ENCODE peak calls at places on chromosomes 12 and 14, in eight cellular contexts. One of them, this sample, is unnamed. For H3K36me3, the result is how much of the 10 kb centered on the place peaks cover.

GRCh38 chr14:68042002-68042401 is 222.4 kb downstream of the RAD51B start:
- DNase-seq in kidney epithelial cell: no peak
- DNase-seq in stomach: no peak
- DNase-seq in gastrocnemius medialis: no peak
- DNase-seq in heart right ventricle: no peak
- DNase-seq in body of pancreas: no peak
- DNase-seq in cardiac muscle cell: no peak
- DNase-seq in spleen: no peak
- DNase-seq in this sample: no peak

GRCh38 chr14:35750202-35750904 is 58.7 kb downstream of the RALGAPA1 start:
- DNase-seq in cardiac muscle cell: no peak
- DNase-seq in gastrocnemius medialis: no peak
- DNase-seq in stomach: no peak
- DNase-seq in spleen: no peak
- DNase-seq in body of pancreas: no peak
- DNase-seq in kidney epithelial cell: no peak
- DNase-seq in heart right ventricle: no peak
- DNase-seq in this sample: peak

GRCh38 chr12:93380480-93381121 is 2.9 kb downstream of the NUDT4 start:
- DNase-seq in body of pancreas: no peak
- DNase-seq in cardiac muscle cell: no peak
- DNase-seq in heart right ventricle: no peak
- DNase-seq in stomach: no peak
- DNase-seq in gastrocnemius medialis: no peak
- DNase-seq in spleen: no peak
- DNase-seq in kidney epithelial cell: no peak
- DNase-seq in this sample: peak

GRCh38 chr12:51531284-51531981 is 59.6 kb upstream of the SCN8A start:
- DNase-seq in heart right ventricle: no peak
- DNase-seq in spleen: no peak
- DNase-seq in gastrocnemius medialis: no peak
- DNase-seq in cardiac muscle cell: no peak
- DNase-seq in kidney epithelial cell: no peak
- DNase-seq in stomach: no peak
- DNase-seq in body of pancreas: no peak
- DNase-seq in this sample: no peak

GRCh38 chr14:76917759-76918175 is 91.6 kb downstream of the LRRC74A start:
- DNase-seq in kidney epithelial cell: no peak
- DNase-seq in cardiac muscle cell: no peak
- DNase-seq in body of pancreas: peak
- DNase-seq in heart right ventricle: peak
- DNase-seq in spleen: no peak
- DNase-seq in stomach: peak
- DNase-seq in gastrocnemius medialis: peak
- DNase-seq in this sample: no peak

GRCh38 chr12:57320639-57321038 is 69.7 kb upstream of the STAC3 start:
- DNase-seq in body of pancreas: no peak
- DNase-seq in kidney epithelial cell: no peak
- DNase-seq in stomach: no peak
- DNase-seq in gastrocnemius medialis: no peak
- DNase-seq in heart right ventricle: no peak
- DNase-seq in spleen: no peak
- DNase-seq in cardiac muscle cell: no peak
- DNase-seq in this sample: no peak

GRCh38 chr14:97027256-97027999 is 230.2 kb downstream of the VRK1 start:
- DNase-seq in heart right ventricle: no peak
- DNase-seq in kidney epithelial cell: no peak
- DNase-seq in cardiac muscle cell: no peak
- DNase-seq in body of pancreas: no peak
- DNase-seq in gastrocnemius medialis: no peak
- DNase-seq in spleen: no peak
- DNase-seq in stomach: no peak
- DNase-seq in this sample: no peak

GRCh38 chr12:49364989-49365388 is 2.3 kb upstream of the SPATS2 start:
- DNase-seq in heart right ventricle: no peak
- DNase-seq in body of pancreas: no peak
- DNase-seq in kidney epithelial cell: no peak
- DNase-seq in gastrocnemius medialis: no peak
- DNase-seq in spleen: no peak
- DNase-seq in cardiac muscle cell: no peak
- DNase-seq in stomach: no peak
- DNase-seq in this sample: peak

GRCh38 chr14:44820230-44820964 is 141.3 kb downstream of the KLHL28 start:
- DNase-seq in gastrocnemius medialis: no peak
- DNase-seq in body of pancreas: no peak
- DNase-seq in stomach: no peak
- DNase-seq in kidney epithelial cell: no peak
- DNase-seq in heart right ventricle: no peak
- DNase-seq in cardiac muscle cell: peak
- DNase-seq in spleen: no peak
- DNase-seq in this sample: no peak

GRCh38 chr12:121260091-121260490 is 36.4 kb downstream of the CAMKK2 start:
- DNase-seq in heart right ventricle: no peak
- DNase-seq in gastrocnemius medialis: no peak
- DNase-seq in cardiac muscle cell: no peak
- DNase-seq in kidney epithelial cell: no peak
- DNase-seq in body of pancreas: no peak
- DNase-seq in stomach: no peak
- DNase-seq in spleen: no peak
- DNase-seq in this sample: no peak

GRCh38 chr12:108310489-108310888 is 28.6 kb downstream of the CMKLR1 start:
- DNase-seq in body of pancreas: no peak
- DNase-seq in cardiac muscle cell: no peak
- DNase-seq in gastrocnemius medialis: no peak
- DNase-seq in stomach: no peak
- DNase-seq in spleen: no peak
- DNase-seq in kidney epithelial cell: no peak
- DNase-seq in heart right ventricle: no peak
- DNase-seq in this sample: no peak

GRCh38 chr12:120148011-120148410 is 31.5 kb upstream of the RAB35 start:
- DNase-seq in stomach: no peak
- DNase-seq in spleen: no peak
- DNase-seq in body of pancreas: no peak
- DNase-seq in kidney epithelial cell: no peak
- DNase-seq in heart right ventricle: no peak
- DNase-seq in gastrocnemius medialis: no peak
- DNase-seq in cardiac muscle cell: no peak
- DNase-seq in this sample: no peak
- H3K36me3 ChIP-seq in stomach: half or more
- H3K36me3 ChIP-seq in spleen: half or more
- H3K36me3 ChIP-seq in body of pancreas: under half
- H3K36me3 ChIP-seq in kidney epithelial cell: under half
- H3K36me3 ChIP-seq in heart right ventricle: half or more
- H3K36me3 ChIP-seq in gastrocnemius medialis: half or more
- H3K36me3 ChIP-seq in cardiac muscle cell: half or more
- H3K36me3 ChIP-seq in this sample: under half

GRCh38 chr14:22976620-22977433 is 5.5 kb downstream of the AJUBA start:
- DNase-seq in body of pancreas: peak
- DNase-seq in stomach: peak
- DNase-seq in cardiac muscle cell: peak
- DNase-seq in gastrocnemius medialis: no peak
- DNase-seq in kidney epithelial cell: no peak
- DNase-seq in heart right ventricle: no peak
- DNase-seq in spleen: no peak
- DNase-seq in this sample: peak
- H3K36me3 ChIP-seq in body of pancreas: under half
- H3K36me3 ChIP-seq in stomach: under half
- H3K36me3 ChIP-seq in cardiac muscle cell: under half
- H3K36me3 ChIP-seq in gastrocnemius medialis: under half
- H3K36me3 ChIP-seq in kidney epithelial cell: under half
- H3K36me3 ChIP-seq in heart right ventricle: under half
- H3K36me3 ChIP-seq in spleen: under half
- H3K36me3 ChIP-seq in this sample: under half

GRCh38 chr14:100840286-100840685 is 14.4 kb downstream of the MEG3 start:
- DNase-seq in spleen: peak
- DNase-seq in cardiac muscle cell: no peak
- DNase-seq in kidney epithelial cell: no peak
- DNase-seq in gastrocnemius medialis: no peak
- DNase-seq in stomach: no peak
- DNase-seq in heart right ventricle: no peak
- DNase-seq in body of pancreas: no peak
- DNase-seq in this sample: no peak

GRCh38 chr14:100839573-100840175 is 13.8 kb downstream of the MEG3 start:
- DNase-seq in spleen: peak
- DNase-seq in body of pancreas: no peak
- DNase-seq in stomach: no peak
- DNase-seq in cardiac muscle cell: peak
- DNase-seq in gastrocnemius medialis: no peak
- DNase-seq in heart right ventricle: no peak
- DNase-seq in kidney epithelial cell: no peak
- DNase-seq in this sample: no peak

GRCh38 chr14:100837812-100838170 is 11.9 kb downstream of the MEG3 start:
- DNase-seq in kidney epithelial cell: no peak
- DNase-seq in cardiac muscle cell: no peak
- DNase-seq in gastrocnemius medialis: no peak
- DNase-seq in stomach: no peak
- DNase-seq in body of pancreas: no peak
- DNase-seq in heart right ventricle: no peak
- DNase-seq in spleen: peak
- DNase-seq in this sample: no peak

GRCh38 chr14:100836961-100837811 is 11.3 kb downstream of the MEG3 start:
- DNase-seq in stomach: no peak
- DNase-seq in gastrocnemius medialis: no peak
- DNase-seq in spleen: peak
- DNase-seq in body of pancreas: no peak
- DNase-seq in cardiac muscle cell: no peak
- DNase-seq in heart right ventricle: no peak
- DNase-seq in kidney epithelial cell: no peak
- DNase-seq in this sample: no peak

GRCh38 chr14:100838493-100839440 is 12.8 kb downstream of the MEG3 start:
- DNase-seq in gastrocnemius medialis: no peak
- DNase-seq in body of pancreas: no peak
- DNase-seq in stomach: no peak
- DNase-seq in heart right ventricle: no peak
- DNase-seq in spleen: peak
- DNase-seq in kidney epithelial cell: no peak
- DNase-seq in cardiac muscle cell: peak
- DNase-seq in this sample: no peak
- H3K36me3 ChIP-seq in gastrocnemius medialis: under half
- H3K36me3 ChIP-seq in body of pancreas: under half
- H3K36me3 ChIP-seq in stomach: under half
- H3K36me3 ChIP-seq in heart right ventricle: under half
- H3K36me3 ChIP-seq in spleen: under half
- H3K36me3 ChIP-seq in kidney epithelial cell: under half
- H3K36me3 ChIP-seq in cardiac muscle cell: under half
- H3K36me3 ChIP-seq in this sample: under half

GRCh38 chr14:61750708-61751474 is 11.3 kb upstream of the SNAPC1 start:
- DNase-seq in body of pancreas: peak
- DNase-seq in gastrocnemius medialis: peak
- DNase-seq in spleen: peak
- DNase-seq in cardiac muscle cell: peak
- DNase-seq in stomach: peak
- DNase-seq in kidney epithelial cell: peak
- DNase-seq in heart right ventricle: peak
- DNase-seq in this sample: peak
- H3K36me3 ChIP-seq in body of pancreas: under half
- H3K36me3 ChIP-seq in gastrocnemius medialis: under half
- H3K36me3 ChIP-seq in spleen: under half
- H3K36me3 ChIP-seq in cardiac muscle cell: under half
- H3K36me3 ChIP-seq in stomach: under half
- H3K36me3 ChIP-seq in kidney epithelial cell: under half
- H3K36me3 ChIP-seq in heart right ventricle: under half
- H3K36me3 ChIP-seq in this sample: under half

DNA sequence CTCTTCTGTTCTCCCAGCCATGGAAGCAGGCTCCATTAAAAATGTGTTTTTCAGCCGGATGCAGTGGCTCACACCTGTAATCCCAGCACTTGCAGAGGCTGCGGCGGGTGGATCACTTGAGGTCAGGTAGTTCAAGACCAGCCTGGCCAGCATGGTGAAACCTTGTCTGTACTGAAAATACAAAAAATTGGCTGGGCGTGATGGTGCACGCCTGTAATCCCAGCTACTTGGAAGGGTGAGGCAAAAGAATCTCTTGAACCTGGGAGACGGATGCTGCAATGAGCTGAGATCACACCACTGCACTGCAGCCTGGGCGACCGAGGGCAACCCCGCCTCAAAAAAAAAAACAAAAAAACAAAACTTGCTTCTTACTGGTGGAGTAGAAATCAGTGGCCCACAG is 39.8 kb downstream of the FNTB start:
- DNase-seq in cardiac muscle cell: no peak
- DNase-seq in kidney epithelial cell: no peak
- DNase-seq in heart right ventricle: no peak
- DNase-seq in spleen: no peak
- DNase-seq in stomach: no peak
- DNase-seq in body of pancreas: no peak
- DNase-seq in gastrocnemius medialis: no peak
- DNase-seq in this sample: no peak
- H3K36me3 ChIP-seq in cardiac muscle cell: under half
- H3K36me3 ChIP-seq in kidney epithelial cell: under half
- H3K36me3 ChIP-seq in heart right ventricle: under half
- H3K36me3 ChIP-seq in spleen: under half
- H3K36me3 ChIP-seq in stomach: under half
- H3K36me3 ChIP-seq in body of pancreas: under half
- H3K36me3 ChIP-seq in gastrocnemius medialis: under half
- H3K36me3 ChIP-seq in this sample: under half

DNA sequence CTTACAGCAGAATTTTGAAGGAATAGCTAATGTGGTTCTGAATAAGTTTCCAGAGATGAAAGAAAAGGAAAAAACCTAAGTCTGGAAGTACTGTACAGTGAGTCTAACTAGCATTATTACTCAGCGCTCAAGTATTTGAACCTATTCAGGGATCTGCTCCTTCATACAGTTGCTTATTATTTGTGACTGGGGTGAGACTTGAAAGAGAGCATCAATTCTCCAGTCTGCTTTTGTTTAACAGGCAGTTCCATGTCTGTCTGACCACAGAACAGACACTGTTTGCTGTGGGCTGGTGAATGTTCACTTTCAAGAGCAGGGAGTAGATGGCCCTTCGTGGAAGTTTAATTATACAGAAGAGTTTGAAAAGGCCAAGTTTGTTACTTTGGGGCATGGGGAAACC is 9.3 kb downstream of the ETV6 start:
- DNase-seq in spleen: no peak
- DNase-seq in kidney epithelial cell: no peak
- DNase-seq in gastrocnemius medialis: no peak
- DNase-seq in stomach: no peak
- DNase-seq in body of pancreas: no peak
- DNase-seq in heart right ventricle: no peak
- DNase-seq in cardiac muscle cell: no peak
- DNase-seq in this sample: peak
- H3K36me3 ChIP-seq in spleen: under half
- H3K36me3 ChIP-seq in kidney epithelial cell: under half
- H3K36me3 ChIP-seq in gastrocnemius medialis: under half
- H3K36me3 ChIP-seq in stomach: under half
- H3K36me3 ChIP-seq in body of pancreas: under half
- H3K36me3 ChIP-seq in heart right ventricle: under half
- H3K36me3 ChIP-seq in cardiac muscle cell: under half
- H3K36me3 ChIP-seq in this sample: under half

GRCh38 chr14:73203527-73203926 is 33.8 kb upstream of the PAPLN start:
- DNase-seq in gastrocnemius medialis: no peak
- DNase-seq in body of pancreas: no peak
- DNase-seq in kidney epithelial cell: no peak
- DNase-seq in heart right ventricle: no peak
- DNase-seq in cardiac muscle cell: no peak
- DNase-seq in spleen: no peak
- DNase-seq in stomach: no peak
- DNase-seq in this sample: no peak

DNA sequence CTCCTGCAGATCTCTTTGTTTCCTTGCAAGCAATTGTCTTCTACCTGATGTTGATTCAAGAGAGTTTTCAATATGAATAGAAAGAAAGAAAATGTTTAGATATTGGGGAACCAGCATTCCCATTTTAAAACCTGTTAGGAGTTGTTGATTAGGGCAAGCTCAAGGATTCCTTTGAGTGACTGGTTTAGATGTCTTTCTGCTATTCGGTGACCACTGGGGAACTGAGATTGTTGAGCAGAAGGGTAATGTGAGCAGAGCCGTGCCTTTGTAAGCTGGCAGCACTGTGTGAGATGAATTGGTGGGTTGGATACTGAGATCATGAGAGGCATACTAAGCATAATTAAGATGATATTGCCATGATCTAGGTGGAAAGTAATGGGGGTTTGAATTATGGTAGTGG is 39.1 kb upstream of the PAPLN start:
- DNase-seq in heart right ventricle: no peak
- DNase-seq in stomach: no peak
- DNase-seq in cardiac muscle cell: no peak
- DNase-seq in spleen: no peak
- DNase-seq in gastrocnemius medialis: no peak
- DNase-seq in body of pancreas: no peak
- DNase-seq in kidney epithelial cell: no peak
- DNase-seq in this sample: no peak
- H3K36me3 ChIP-seq in heart right ventricle: under half
- H3K36me3 ChIP-seq in stomach: half or more
- H3K36me3 ChIP-seq in cardiac muscle cell: under half
- H3K36me3 ChIP-seq in spleen: half or more
- H3K36me3 ChIP-seq in gastrocnemius medialis: half or more
- H3K36me3 ChIP-seq in body of pancreas: under half
- H3K36me3 ChIP-seq in kidney epithelial cell: under half
- H3K36me3 ChIP-seq in this sample: under half